ENCODE peak calls at places on chromosomes 5 and 9, in ten cellular contexts. U is GM13977, B is Daoy, S is aorta, A is CMK, Q is AG08395, I is fibroblast of the conjunctiva, O is cardiac fibroblast, T is mammary epithelial cell, Y is activated T-cell treated with anti-CD3 and anti-CD28 coated beads for 1 hour. D is an unnamed sample.

GRCh38 chr5:1892211-1892610 is 9.5 kb upstream of the IRX4 start:
- DNase-seq in U (no peak), B (no peak), S (peak), A (no peak), Q (no peak), I (no peak), O (no peak), T (no peak), Y (no peak), D (no peak)

GRCh38 chr5:129460121-129460950 is at the start of gene ADAMTS19:
- DNase-seq in U (peak), B (peak), S (no peak), A (no peak), Q (peak), I (peak), O (peak), T (peak), Y (no peak), D (no peak)

GRCh38 chr5:141782991-141783598 is 95.1 kb downstream of the PCDH1 start:
- DNase-seq in U (no peak), B (no peak), S (no peak), A (no peak), Q (no peak), I (no peak), O (no peak), T (no peak), Y (no peak), D (no peak)

GRCh38 chr5:169450464-169450863 is 133.1 kb upstream of the SPDL1 start:
- DNase-seq in U (no peak), B (no peak), S (no peak), A (no peak), Q (peak), I (no peak), O (peak), T (peak), Y (no peak), D (no peak)

GRCh38 chr9:33105939-33106338 is 29.5 kb upstream of the SMU1 start:
- DNase-seq in U (no peak), B (no peak), S (no peak), A (no peak), Q (no peak), I (no peak), O (no peak), T (no peak), Y (no peak), D (no peak)

GRCh38 chr9:97475079-97475478 is 26.4 kb upstream of the TMOD1 start:
- DNase-seq in U (no peak), B (no peak), S (no peak), A (no peak), Q (peak), I (no peak), O (peak), T (no peak), Y (no peak), D (no peak)

GRCh38 chr5:65086234-65086886 is 317.6 kb downstream of the CWC27 start:
- DNase-seq in U (no peak), B (peak), S (no peak), A (no peak), Q (no peak), I (no peak), O (peak), T (peak), Y (no peak), D (no peak)

GRCh38 chr9:97412628-97413382 is 909 bp downstream of the TDRD7 start:
- DNase-seq in U (peak), B (no peak), S (no peak), A (no peak), Q (peak), I (no peak), O (peak), T (peak), Y (no peak), D (no peak)

GRCh38 chr9:136031741-136032638 is 63.1 kb downstream of the NACC2 start:
- DNase-seq in U (no peak), B (no peak), S (no peak), A (no peak), Q (peak), I (no peak), O (no peak), T (no peak), Y (no peak), D (no peak)

GRCh38 chr5:145531038-145531734 is 304.0 kb downstream of the PRELID2 start:
- DNase-seq in U (no peak), B (peak), S (no peak), A (no peak), Q (peak), I (peak), O (peak), T (peak), Y (no peak), D (peak)

GRCh38 chr9:35660966-35661413 is 2.9 kb downstream of the CCDC107 start:
- DNase-seq in U (no peak), B (no peak), S (no peak), A (no peak), Q (no peak), I (no peak), O (peak), T (no peak), Y (no peak), D (no peak)

GRCh38 chr5:117318528-117318927 is 743.9 kb upstream of the SEMA6A start:
- DNase-seq in U (no peak), B (no peak), S (no peak), A (no peak), Q (no peak), I (no peak), O (no peak), T (no peak), Y (no peak), D (no peak)

GRCh38 chr5:180868960-180869359 is 7.9 kb upstream of the ZFP62 start:
- DNase-seq in U (peak), B (peak), S (peak), A (peak), Q (peak), I (peak), O (peak), T (peak), Y (peak), D (peak)

GRCh38 chr9:99135498-99135897 is 30.6 kb downstream of the TGFBR1 start:
- DNase-seq in U (no peak), B (no peak), S (no peak), A (no peak), Q (no peak), I (no peak), O (no peak), T (no peak), Y (no peak), D (no peak)

GRCh38 chr9:79116064-79116463 is 455.7 kb upstream of the TLE4 start:
- DNase-seq in U (no peak), B (no peak), S (no peak), A (no peak), Q (no peak), I (no peak), O (no peak), T (no peak), Y (no peak), D (no peak)

GRCh38 chr5:77229887-77230286 is 19.4 kb downstream of the PDE8B start:
- DNase-seq in U (no peak), B (no peak), S (no peak), A (no peak), Q (no peak), I (no peak), O (no peak), T (no peak), Y (no peak), D (no peak)

GRCh38 chr5:32710859-32711692 is at the start of gene NPR3:
- DNase-seq in U (peak), B (peak), S (peak), A (no peak), Q (no peak), I (no peak), O (peak), T (no peak), Y (no peak), D (no peak)

GRCh38 chr9:136110082-136111061 is 8.3 kb downstream of the TMEM250 start:
- DNase-seq in U (no peak), B (no peak), S (no peak), A (no peak), Q (no peak), I (no peak), O (no peak), T (no peak), Y (no peak), D (no peak)

GRCh38 chr9:107239474-107239873 is 43.6 kb upstream of the RAD23B start:
- DNase-seq in U (no peak), B (no peak), S (no peak), A (no peak), Q (no peak), I (no peak), O (peak), T (peak), Y (no peak), D (no peak)

GRCh38 chr9:33143241-33143642 is 23.9 kb downstream of the B4GALT1 start:
- DNase-seq in U (no peak), B (no peak), S (no peak), A (no peak), Q (no peak), I (peak), O (peak), T (no peak), Y (no peak), D (no peak)

GRCh38 chr9:86867658-86868313 is 79.5 kb downstream of the GAS1 start:
- DNase-seq in U (no peak), B (peak), S (no peak), A (no peak), Q (no peak), I (no peak), O (no peak), T (no peak), Y (no peak), D (no peak)

GRCh38 chr9:68999393-69000105 is 14.4 kb downstream of the PRKACG start:
- DNase-seq in U (peak), B (peak), S (no peak), A (no peak), Q (peak), I (peak), O (peak), T (peak), Y (peak), D (peak)

GRCh38 chr5:113059232-113059805 is 82.7 kb downstream of the DCP2 start:
- DNase-seq in U (no peak), B (peak), S (no peak), A (no peak), Q (peak), I (no peak), O (peak), T (no peak), Y (no peak), D (peak)

GRCh38 chr9:125425901-125426515 is 164.4 kb downstream of the GAPVD1 start:
- DNase-seq in U (no peak), B (no peak), S (no peak), A (no peak), Q (no peak), I (no peak), O (no peak), T (no peak), Y (no peak), D (no peak)

GRCh38 chr9:137453643-137454081 is 5.5 kb downstream of the NSMF start:
- DNase-seq in U (peak), B (no peak), S (peak), A (peak), Q (peak), I (peak), O (peak), T (no peak), Y (peak), D (peak)

D was measured in pulmonary artery endothelial cell.